ENCODE peak calls at places on chromosomes 4 and X, in eight cellular contexts. C is pancreas, R is endodermal cell, O is Peyer's patch, G is mucosa of descending colon, X is A549, Q is H9, E is neuronal stem cell. I is an unnamed sample.
A peak's percentile ranks its signal among the peaks of the same experiment; 100 is the strongest.

GRCh38 chr4:54773022-54773421 is 115.3 kb downstream of the KIT start:
- DNase-seq in C (no peak), R (no peak), O (no peak), G (no peak), X (no peak), Q (no peak), E (no peak), I (no peak)

GRCh38 chrX:18047440-18047940 is 173.2 kb downstream of the BEND2 start:
- DNase-seq in C (no peak), R (no peak), O (no peak), G (no peak), X (no peak), Q (no peak), E (no peak), I (no peak)

GRCh38 chr4:10413177-10413576 is 44.0 kb downstream of the ZNF518B start:
- DNase-seq in C (no peak), R (no peak), O (no peak), G (no peak), X (no peak), Q (no peak), E (no peak), I (no peak)

GRCh38 chr4:102867278-102868152 is 1.3 kb upstream of the CISD2 start:
- DNase-seq in C (no peak), R (no peak), O (no peak), G (no peak), X (peak; percentile 19), Q (no peak), E (no peak), I (no peak)

GRCh38 chr4:139887962-139888735 is 222.5 kb downstream of the MGST2 start:
- DNase-seq in C (no peak), R (peak; percentile 62), O (no peak), G (no peak), X (no peak), Q (no peak), E (no peak), I (no peak)

GRCh38 chrX:1658083-1658463 is 43.2 kb downstream of the ASMT start:
- DNase-seq in C (no peak), R (peak; percentile 52), O (no peak), G (no peak), X (peak; percentile 14), Q (no peak), E (no peak), I (no peak)

GRCh38 chrX:317424-318067 is 1.1 kb downstream of the GTPBP6 start:
- DNase-seq in C (no peak), R (peak; percentile 57), O (no peak), G (peak; percentile 17), X (no peak), Q (no peak), E (no peak), I (no peak)

GRCh38 chrX:37488323-37488722 is 83.1 kb upstream of the LANCL3 start:
- DNase-seq in C (no peak), R (no peak), O (no peak), G (no peak), X (no peak), Q (no peak), E (no peak), I (no peak)

GRCh38 chrX:129006491-129006890 is 516.8 kb downstream of the SMARCA1 start:
- DNase-seq in C (no peak), R (no peak), O (no peak), G (no peak), X (no peak), Q (no peak), E (no peak), I (no peak)

GRCh38 chr4:23130845-23131244 is 438.1 kb downstream of the GBA3 start:
- DNase-seq in C (no peak), R (no peak), O (no peak), G (no peak), X (peak; percentile 0), Q (no peak), E (no peak), I (no peak)

GRCh38 chr4:74874785-74875367 is 58.0 kb upstream of the PARM1 start:
- DNase-seq in C (peak; percentile 11), R (peak; percentile 51), O (peak; percentile 71), G (peak; percentile 57), X (peak; percentile 75), Q (peak; percentile 31), E (peak; percentile 58), I (no peak)

GRCh38 chr4:99921174-99921573 is 25.2 kb downstream of the DNAJB14 start:
- DNase-seq in C (no peak), R (no peak), O (no peak), G (no peak), X (no peak), Q (no peak), E (no peak), I (no peak)

GRCh38 chrX:48919360-48919821 is 567 bp upstream of the PIM2 start:
- DNase-seq in C (no peak), R (peak; percentile 83), O (no peak), G (no peak), X (no peak), Q (no peak), E (no peak), I (no peak)

GRCh38 chrX:132022863-132023116 is 312 bp upstream of the STK26 start:
- DNase-seq in C (peak; percentile 1), R (no peak), O (no peak), G (no peak), X (no peak), Q (no peak), E (no peak), I (no peak)

GRCh38 chr4:177879851-177880250 is 437.6 kb upstream of the AGA start:
- DNase-seq in C (no peak), R (peak; percentile 83), O (no peak), G (no peak), X (peak; percentile 2), Q (peak; percentile 59), E (no peak), I (no peak)

DNA sequence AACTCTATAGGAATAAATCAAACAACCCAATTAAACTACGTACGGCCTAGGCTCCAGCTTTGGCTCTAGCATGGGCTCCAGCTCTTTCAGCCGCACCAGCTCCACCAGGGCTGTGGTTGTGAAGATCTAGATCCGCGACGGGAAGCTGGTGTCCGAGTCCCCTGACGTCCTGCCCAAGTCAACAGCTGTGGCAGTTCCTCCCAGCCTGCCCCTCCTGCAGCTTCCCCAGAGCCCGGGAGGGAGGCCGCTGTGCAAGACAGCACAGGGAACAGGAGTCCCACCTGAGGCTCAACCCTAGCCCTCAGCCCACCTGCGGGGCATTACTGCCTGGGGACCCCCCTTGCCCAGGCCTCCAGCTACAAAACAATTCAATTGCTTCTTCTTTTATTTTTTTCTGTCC is 2680.3 kb downstream of the PCDH7 start:
- DNase-seq in C (no peak), R (no peak), O (no peak), G (no peak), X (no peak), Q (no peak), E (no peak), I (no peak)
- H3K9me3 ChIP-seq in C (no peaks in the 10 kb centered on the region), R (no peaks in the 10 kb centered on the region), O (no peaks in the 10 kb centered on the region), G (peaks cover 24% of the 10 kb centered on the region), X (no peaks in the 10 kb centered on the region), Q (no peaks in the 10 kb centered on the region), E (no peaks in the 10 kb centered on the region), I (no peaks in the 10 kb centered on the region)

GRCh38 chrX:130082244-130083106 is 27.8 kb downstream of the ELF4 start:
- DNase-seq in C (no peak), R (no peak), O (peak; percentile 75), G (peak; percentile 35), X (no peak), Q (no peak), E (no peak), I (peak; percentile 39)

GRCh38 chrX:130085551-130085986 is 24.7 kb downstream of the ELF4 start:
- DNase-seq in C (no peak), R (no peak), O (no peak), G (no peak), X (no peak), Q (no peak), E (no peak), I (no peak)

GRCh38 chrX:130084651-130085237 is 25.6 kb downstream of the ELF4 start:
- DNase-seq in C (no peak), R (no peak), O (no peak), G (no peak), X (no peak), Q (no peak), E (no peak), I (no peak)

GRCh38 chrX:130083107-130083490 is 27.2 kb downstream of the ELF4 start:
- DNase-seq in C (no peak), R (peak; percentile 67), O (no peak), G (no peak), X (no peak), Q (no peak), E (no peak), I (no peak)

GRCh38 chrX:130083656-130084382 is 26.5 kb downstream of the ELF4 start:
- DNase-seq in C (no peak), R (no peak), O (peak; percentile 63), G (no peak), X (no peak), Q (no peak), E (no peak), I (no peak)
- H3K9me3 ChIP-seq in C (no peaks in the 10 kb centered on the region), R (no peaks in the 10 kb centered on the region), O (no peaks in the 10 kb centered on the region), G (no peaks in the 10 kb centered on the region), X (no peaks in the 10 kb centered on the region), Q (no peaks in the 10 kb centered on the region), E (no peaks in the 10 kb centered on the region), I (no peaks in the 10 kb centered on the region)

DNA sequence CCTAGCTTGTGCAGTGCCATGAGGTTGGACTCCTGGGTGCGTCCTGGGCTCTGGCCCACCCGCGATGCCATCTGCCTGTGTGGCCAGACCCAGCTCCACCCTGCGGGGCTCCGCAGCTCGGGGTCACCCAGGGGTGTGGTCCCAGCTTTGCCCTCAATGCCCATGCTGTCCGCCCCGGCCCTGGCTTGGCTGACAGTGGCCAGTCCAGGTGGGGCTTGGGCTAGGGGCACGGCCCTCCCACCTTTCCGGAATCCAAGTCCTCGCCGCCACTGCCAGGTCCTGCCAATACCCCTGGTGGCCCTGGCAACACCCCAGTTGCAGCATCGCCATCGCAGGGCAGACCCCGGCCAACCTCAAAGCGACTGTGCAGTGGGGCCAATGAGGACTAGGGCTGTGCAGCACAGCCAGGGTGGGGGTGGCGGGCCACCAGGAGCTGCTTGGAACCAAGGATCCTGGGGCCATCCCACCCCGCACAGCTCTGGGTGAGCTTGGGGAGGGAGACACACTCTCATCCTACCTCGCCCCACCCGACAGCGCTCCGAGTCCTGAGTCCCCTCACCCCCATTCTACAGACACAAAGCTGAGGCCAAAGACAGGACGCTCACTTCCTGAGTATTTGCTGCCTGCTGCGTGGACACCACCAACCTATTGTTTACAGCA is 80.9 kb downstream of the ZNF718 start:
- DNase-seq in C (no peak), R (no peak), O (no peak), G (no peak), X (no peak), Q (no peak), E (no peak), I (no peak)
- H3K9me3 ChIP-seq in C (no peaks in the 10 kb centered on the region), R (peaks cover 82% of the 10 kb centered on the region), O (no peaks in the 10 kb centered on the region), G (peaks cover 79% of the 10 kb centered on the region), X (no peaks in the 10 kb centered on the region), Q (peaks cover 70% of the 10 kb centered on the region), E (peaks cover 87% of the 10 kb centered on the region), I (peaks cover 18% of the 10 kb centered on the region)

DNA sequence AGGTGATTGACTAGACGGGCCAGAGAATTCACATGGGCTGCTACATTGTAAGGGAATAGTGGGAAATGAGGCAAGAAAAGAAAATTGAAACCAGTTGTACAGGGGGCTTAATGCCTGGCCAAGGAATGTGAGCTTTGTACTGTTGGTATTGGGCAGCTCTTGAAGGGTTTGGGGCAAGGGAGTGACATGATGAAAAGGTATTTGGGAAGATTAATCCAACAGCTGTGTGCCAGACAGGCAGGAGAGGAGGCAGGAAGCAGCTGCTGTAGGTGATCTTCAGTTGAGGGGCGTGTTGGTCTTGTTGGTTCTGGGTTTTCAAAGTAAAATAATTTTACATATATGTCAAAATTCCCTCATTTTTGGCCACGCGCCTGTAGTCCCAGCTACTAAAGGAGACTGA is 384.5 kb upstream of the TENM3 start:
- DNase-seq in C (no peak), R (no peak), O (no peak), G (no peak), X (no peak), Q (no peak), E (no peak), I (no peak)
- H3K9me3 ChIP-seq in C (no peaks in the 10 kb centered on the region), R (no peaks in the 10 kb centered on the region), O (no peaks in the 10 kb centered on the region), G (no peaks in the 10 kb centered on the region), X (no peaks in the 10 kb centered on the region), Q (no peaks in the 10 kb centered on the region), E (no peaks in the 10 kb centered on the region), I (no peaks in the 10 kb centered on the region)

I was measured in T-helper 17 cell.